ENCODE peak calls at places on chromosomes 5 and 9, in eight cellular contexts. E, P, F, V, S, U, R and D are unnamed samples.

GRCh38 chr9:73183917-73184861 is 32.5 kb downstream of the ANXA1 start:
- DNase-seq in F (no peak), P (peak), V (no peak), E (peak), R (no peak), S (no peak), U (peak), D (peak)

GRCh38 chr5:66744040-66744439 is 147.8 kb downstream of the MAST4 start:
- DNase-seq in V (no peak), U (no peak), R (no peak), S (no peak), E (no peak), P (no peak), F (no peak), D (no peak)

GRCh38 chr9:72586388-72587160 is 65.2 kb downstream of the TMC1 start:
- DNase-seq in U (peak), V (no peak), E (no peak), S (no peak), F (no peak), P (no peak), R (no peak), D (no peak)

GRCh38 chr5:173583384-173583783 is 33.1 kb downstream of the BOD1 start:
- DNase-seq in U (no peak), F (no peak), E (no peak), S (no peak), R (no peak), P (no peak), V (no peak), D (no peak)

GRCh38 chr5:148970228-148970627 is 92.6 kb downstream of the SH3TC2 start:
- DNase-seq in E (no peak), V (peak), R (no peak), S (no peak), U (no peak), F (no peak), P (no peak), D (peak)

GRCh38 chr9:37952731-37953130 is 48.8 kb upstream of the SLC25A51 start:
- DNase-seq in E (no peak), F (no peak), S (no peak), V (no peak), R (no peak), U (no peak), P (no peak), D (no peak)

GRCh38 chr5:91272858-91273257 is 110.3 kb downstream of the ARRDC3 start:
- DNase-seq in V (no peak), U (no peak), S (peak), P (peak), E (no peak), F (no peak), R (no peak), D (no peak)

GRCh38 chr9:129282308-129283211 is 104.5 kb upstream of the IER5L start:
- DNase-seq in V (peak), P (peak), U (peak), E (no peak), F (no peak), R (no peak), S (no peak), D (peak)

GRCh38 chr9:136342191-136343120 is 15.1 kb downstream of the GPSM1 start:
- DNase-seq in R (peak), S (peak), F (peak), P (no peak), E (no peak), U (peak), V (peak), D (peak)

GRCh38 chr9:134624827-134625181 is 16.8 kb upstream of the COL5A1 start:
- DNase-seq in R (no peak), E (peak), F (no peak), P (no peak), V (no peak), U (peak), S (no peak), D (no peak)

GRCh38 chr9:119053070-119053469 is 316.2 kb downstream of the BRINP1 start:
- DNase-seq in F (no peak), E (no peak), U (no peak), P (no peak), V (no peak), R (no peak), S (no peak), D (no peak)

GRCh38 chr5:150133581-150134197 is 22.0 kb downstream of the PDGFRB start:
- DNase-seq in V (no peak), R (no peak), F (no peak), E (no peak), P (no peak), S (no peak), U (no peak), D (no peak)

GRCh38 chr5:178416919-178417318 is 173.3 kb downstream of the COL23A1 start:
- DNase-seq in U (no peak), S (no peak), F (peak), R (no peak), P (no peak), E (no peak), V (no peak), D (no peak)

GRCh38 chr9:121541945-121542344 is 42.3 kb upstream of the GGTA1 start:
- DNase-seq in V (no peak), F (no peak), P (no peak), S (no peak), E (no peak), R (no peak), U (no peak), D (no peak)

GRCh38 chr9:110782701-110783100 is 114.1 kb downstream of the MUSK start:
- DNase-seq in E (no peak), V (no peak), U (no peak), F (no peak), R (no peak), P (no peak), S (no peak), D (no peak)

DNA sequence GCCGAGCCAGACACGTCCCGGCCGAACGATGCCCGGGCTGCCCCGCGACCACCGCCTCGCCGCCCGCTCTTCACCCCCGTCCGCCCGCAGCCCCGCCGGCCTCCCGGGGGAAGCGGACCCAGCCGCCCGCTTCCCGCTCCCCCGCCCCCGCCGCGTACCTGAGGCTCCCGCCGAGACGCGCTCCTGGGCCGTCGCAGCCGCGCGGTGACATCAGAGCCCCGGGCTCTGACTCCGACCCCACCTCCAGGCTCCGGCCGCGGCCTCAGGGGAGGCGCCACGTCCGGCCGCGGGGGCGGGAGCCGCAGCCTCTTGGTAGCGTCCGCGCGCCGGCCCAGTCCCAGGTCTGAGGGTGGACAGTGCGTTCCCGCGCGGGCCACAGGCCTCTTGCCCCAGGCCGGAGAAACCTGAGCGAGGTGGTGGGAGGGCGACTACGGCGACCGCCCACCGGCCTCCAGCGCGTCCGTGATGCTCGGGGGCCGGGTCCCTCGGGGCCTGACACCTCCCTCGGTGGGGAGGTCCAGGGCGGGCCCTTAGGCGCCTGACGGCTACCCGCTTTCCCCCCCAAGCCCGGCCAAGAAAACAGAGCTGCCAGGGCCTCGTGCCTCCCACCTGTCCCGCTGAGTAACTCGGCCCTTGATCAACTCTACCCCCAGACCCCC is at the start of gene SHROOM1:
- DNase-seq in V (peak), S (no peak), U (peak), E (peak), P (peak), F (peak), R (peak), D (peak)
- TF ChIP-seq POLR2AphosphoS5 in V (no peak), S (no peak), U (peak), E (peak), P (peak), F (no peak), R (peak), D (peak)

GRCh38 chr5:60209146-60209840 is 315.8 kb upstream of the PDE4D start:
- DNase-seq in E (no peak), V (no peak), U (peak), R (no peak), S (no peak), P (no peak), F (no peak), D (no peak)

GRCh38 chr5:60207031-60207430 is 313.5 kb upstream of the PDE4D start:
- DNase-seq in R (no peak), S (peak), E (no peak), F (no peak), V (no peak), P (no peak), U (no peak), D (no peak)

GRCh38 chr5:60206234-60206633 is 312.7 kb upstream of the PDE4D start:
- DNase-seq in R (no peak), P (peak), E (no peak), F (no peak), U (no peak), S (no peak), V (no peak), D (no peak)

GRCh38 chr5:60210810-60211209 is 317.3 kb upstream of the PDE4D start:
- DNase-seq in P (no peak), U (no peak), F (no peak), E (no peak), S (no peak), R (no peak), V (no peak), D (peak)

DNA sequence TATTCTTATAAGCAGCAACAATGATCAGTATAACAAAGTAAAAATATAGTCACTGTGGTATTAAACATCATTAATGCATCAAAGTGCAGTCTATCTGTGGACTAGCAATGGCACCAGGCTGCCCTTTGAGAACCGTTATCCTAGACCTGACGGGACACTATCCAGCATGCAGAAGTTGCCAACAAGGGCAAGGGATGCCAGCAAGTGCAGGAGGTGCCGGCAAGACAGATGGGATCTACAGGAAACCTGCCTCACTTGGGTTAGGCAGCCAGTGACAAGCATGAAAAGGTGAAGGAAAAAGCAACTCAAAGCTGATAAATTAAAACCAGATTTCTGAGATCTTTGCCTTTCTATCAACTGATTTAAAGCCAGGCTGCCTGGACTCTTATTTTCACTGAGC is 315.2 kb upstream of the PDE4D start:
- DNase-seq in P (no peak), S (no peak), U (no peak), V (no peak), R (no peak), F (no peak), E (no peak), D (no peak)
- H3K4me2 ChIP-seq in P (no peak), S (no peak), U (peak), V (no peak), R (no peak), F (no peak), E (no peak), D (no peak)

GRCh38 chr5:171528036-171528435 is 108.6 kb downstream of the FGF18 start:
- DNase-seq in S (no peak), U (no peak), P (no peak), E (no peak), R (no peak), F (no peak), V (no peak), D (no peak)
- H3K27ac ChIP-seq in S (no peak), U (no peak), P (no peak), E (no peak), R (no peak), F (no peak), V (no peak), D (no peak)

GRCh38 chr5:469752-470483 is 26.9 kb downstream of the EXOC3 start:
- DNase-seq in E (no peak), S (no peak), R (no peak), P (no peak), F (no peak), U (no peak), V (no peak), D (no peak)
- TF ChIP-seq POLR2AphosphoS5 in E (no peak), S (peak), R (no peak), P (no peak), F (no peak), U (no peak), V (no peak), D (no peak)

GRCh38 chr9:90793729-90794128 is 7.9 kb upstream of the SYK start:
- DNase-seq in P (no peak), V (no peak), F (no peak), U (no peak), S (no peak), R (no peak), E (no peak), D (no peak)
- H3K4me2 ChIP-seq in P (no peak), V (no peak), F (no peak), U (no peak), S (no peak), R (no peak), E (no peak), D (no peak)